ENCODE peak calls at places on chromosomes 5 and 9, in ten cellular contexts. Y, M, N, K, L, Z, U, H, O and B are unnamed samples.

GRCh38 chr5:80686757-80687156 is 32.0 kb upstream of the DHFR start:
- DNase-seq in M (peak), O (no peak), H (no peak), K (no peak), Z (peak), U (no peak), N (no peak), Y (no peak), L (peak), B (no peak)

GRCh38 chr5:126516133-126516532 is 78.9 kb downstream of the ALDH7A1 start:
- DNase-seq in H (no peak), O (no peak), Y (no peak), K (no peak), U (peak), N (no peak), M (no peak), L (peak), Z (peak), B (no peak)

GRCh38 chr9:128409998-128410397 is 10.7 kb upstream of the CERCAM start:
- DNase-seq in U (no peak), H (no peak), Z (no peak), Y (no peak), O (no peak), L (no peak), K (no peak), M (peak), N (no peak), B (no peak)

GRCh38 chr5:112210430-112211005 is 208.6 kb downstream of the EPB41L4A start:
- DNase-seq in K (no peak), N (no peak), M (peak), O (peak), L (peak), Y (no peak), Z (peak), U (peak), H (peak), B (no peak)

GRCh38 chr9:138105561-138106505 is 228.3 kb downstream of the CACNA1B start:
- DNase-seq in U (no peak), Y (no peak), O (no peak), H (no peak), L (no peak), Z (no peak), K (peak), M (no peak), N (no peak), B (no peak)

GRCh38 chr9:120985759-120986353 is 59.3 kb upstream of the TRAF1 start:
- DNase-seq in Y (no peak), O (peak), Z (peak), K (no peak), H (no peak), N (no peak), L (peak), M (peak), U (peak), B (no peak)

GRCh38 chr9:124010303-124010664 is 1.3 kb upstream of the LHX2 start:
- DNase-seq in U (no peak), M (no peak), H (no peak), O (no peak), Y (peak), L (no peak), K (no peak), N (no peak), Z (no peak), B (no peak)

GRCh38 chr9:99778829-99779228 is 42.9 kb upstream of the NR4A3 start:
- DNase-seq in O (no peak), N (no peak), H (no peak), K (no peak), L (no peak), U (no peak), Z (no peak), M (no peak), Y (no peak), B (no peak)

GRCh38 chr9:124357591-124358361 is 57.5 kb downstream of the PSMB7 start:
- DNase-seq in Z (no peak), Y (no peak), U (no peak), O (no peak), K (no peak), H (no peak), L (no peak), M (peak), N (no peak), B (peak)

GRCh38 chr9:11366585-11367129 is 753.9 kb upstream of the PTPRD start:
- DNase-seq in K (no peak), H (no peak), U (no peak), Z (no peak), Y (no peak), L (no peak), N (no peak), M (no peak), O (no peak), B (no peak)

GRCh38 chr5:180644825-180645608 is 4.4 kb downstream of the FLT4 start:
- DNase-seq in U (no peak), O (no peak), K (no peak), M (no peak), Z (no peak), H (no peak), L (no peak), Y (no peak), N (no peak), B (no peak)

GRCh38 chr9:68895741-68896478 is 118.0 kb downstream of the PRKACG start:
- DNase-seq in O (no peak), L (no peak), N (no peak), K (no peak), Y (no peak), Z (no peak), M (peak), U (no peak), H (no peak), B (peak)

GRCh38 chr5:66529182-66529581 is 67.0 kb upstream of the MAST4 start:
- DNase-seq in Y (no peak), L (no peak), O (no peak), K (no peak), N (no peak), U (peak), Z (no peak), H (no peak), M (no peak), B (no peak)

GRCh38 chr9:124221685-124222084 is 36.1 kb upstream of the NEK6 start:
- DNase-seq in Z (no peak), M (peak), Y (peak), H (no peak), O (no peak), N (no peak), U (no peak), K (no peak), L (no peak), B (no peak)

GRCh38 chr9:86795861-86796497 is 151.3 kb downstream of the GAS1 start:
- DNase-seq in H (peak), Z (peak), L (no peak), U (no peak), O (no peak), K (peak), N (no peak), Y (no peak), M (no peak), B (no peak)

GRCh38 chr5:40046792-40047191 is 622.0 kb upstream of the DAB2 start:
- DNase-seq in U (no peak), Z (peak), K (no peak), Y (no peak), O (no peak), M (no peak), H (no peak), L (peak), N (no peak), B (no peak)

GRCh38 chr9:129507805-129508204 is 113.1 kb downstream of the C9orf50 start:
- DNase-seq in Z (no peak), O (no peak), N (no peak), M (no peak), U (no peak), K (no peak), H (no peak), Y (no peak), L (no peak), B (no peak)

GRCh38 chr5:129172561-129172960 is 78.0 kb downstream of the ISOC1 start:
- DNase-seq in M (no peak), Z (no peak), Y (no peak), H (no peak), N (no peak), K (no peak), U (peak), L (no peak), O (peak), B (no peak)

DNA sequence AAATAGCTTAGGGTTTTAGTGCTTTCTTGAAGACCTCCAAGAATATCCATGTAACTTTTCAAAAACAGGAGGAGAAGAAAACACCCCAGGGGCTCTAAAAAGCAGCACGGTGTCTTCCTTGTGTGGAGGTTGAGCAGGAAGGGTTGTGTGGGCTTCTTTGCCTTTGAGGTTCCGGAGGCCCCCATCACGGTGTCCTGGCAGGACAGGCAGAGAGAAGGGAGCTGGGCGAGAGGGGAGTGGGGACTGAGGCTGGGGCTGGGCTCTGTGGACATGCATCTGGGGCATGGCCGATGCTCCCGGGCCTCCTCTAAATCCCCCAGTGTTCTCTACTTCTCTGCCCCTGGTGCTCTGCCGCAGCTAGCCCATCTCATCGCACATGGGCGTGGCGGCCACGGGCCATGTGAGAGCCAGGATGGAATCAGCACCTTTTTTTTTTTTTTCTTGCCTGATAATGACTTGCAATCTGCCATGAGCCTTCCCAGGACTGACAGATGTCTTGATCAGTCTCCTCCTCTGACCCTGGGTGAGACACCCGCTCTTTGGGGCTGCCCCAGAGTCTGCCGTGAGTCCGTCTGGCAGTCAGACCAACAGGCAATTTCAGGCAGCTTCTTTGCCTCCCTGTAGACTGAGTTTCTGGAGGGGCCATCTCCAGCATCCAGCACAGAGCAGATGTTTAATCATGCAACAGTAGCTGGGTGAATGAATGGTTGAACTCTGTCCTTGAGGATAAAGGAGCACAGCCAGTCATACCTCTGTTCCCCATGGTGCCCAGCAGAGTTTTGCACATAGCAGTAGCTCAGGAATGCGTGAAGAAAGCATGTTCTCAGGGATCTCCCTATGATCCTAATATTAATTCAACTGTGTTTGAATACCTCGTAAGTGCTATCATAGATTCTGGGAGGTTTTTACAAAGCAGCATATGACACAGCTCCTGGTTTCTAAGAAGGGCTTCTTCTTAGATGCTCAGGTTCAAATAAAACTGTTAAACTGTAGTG is 12.1 kb downstream of the CXCL14 start:
- DNase-seq in H (no peak), Y (no peak), Z (no peak), K (no peak), U (no peak), M (no peak), L (no peak), O (no peak), N (no peak), B (no peak)
- TF ChIP-seq CTCF in H (no peak), Y (peak), Z (no peak), K (no peak), U (no peak), M (no peak), L (peak), O (no peak), N (no peak), B (no peak)

GRCh38 chr5:72537166-72537565 is 30.0 kb upstream of the ZNF366 start:
- DNase-seq in L (no peak), N (no peak), Y (no peak), O (no peak), K (no peak), H (no peak), U (no peak), Z (no peak), M (no peak), B (no peak)
- TF ChIP-seq CTCF in L (no peak), N (no peak), Y (no peak), O (no peak), K (no peak), H (no peak), U (no peak), Z (no peak), M (no peak), B (no peak)

DNA sequence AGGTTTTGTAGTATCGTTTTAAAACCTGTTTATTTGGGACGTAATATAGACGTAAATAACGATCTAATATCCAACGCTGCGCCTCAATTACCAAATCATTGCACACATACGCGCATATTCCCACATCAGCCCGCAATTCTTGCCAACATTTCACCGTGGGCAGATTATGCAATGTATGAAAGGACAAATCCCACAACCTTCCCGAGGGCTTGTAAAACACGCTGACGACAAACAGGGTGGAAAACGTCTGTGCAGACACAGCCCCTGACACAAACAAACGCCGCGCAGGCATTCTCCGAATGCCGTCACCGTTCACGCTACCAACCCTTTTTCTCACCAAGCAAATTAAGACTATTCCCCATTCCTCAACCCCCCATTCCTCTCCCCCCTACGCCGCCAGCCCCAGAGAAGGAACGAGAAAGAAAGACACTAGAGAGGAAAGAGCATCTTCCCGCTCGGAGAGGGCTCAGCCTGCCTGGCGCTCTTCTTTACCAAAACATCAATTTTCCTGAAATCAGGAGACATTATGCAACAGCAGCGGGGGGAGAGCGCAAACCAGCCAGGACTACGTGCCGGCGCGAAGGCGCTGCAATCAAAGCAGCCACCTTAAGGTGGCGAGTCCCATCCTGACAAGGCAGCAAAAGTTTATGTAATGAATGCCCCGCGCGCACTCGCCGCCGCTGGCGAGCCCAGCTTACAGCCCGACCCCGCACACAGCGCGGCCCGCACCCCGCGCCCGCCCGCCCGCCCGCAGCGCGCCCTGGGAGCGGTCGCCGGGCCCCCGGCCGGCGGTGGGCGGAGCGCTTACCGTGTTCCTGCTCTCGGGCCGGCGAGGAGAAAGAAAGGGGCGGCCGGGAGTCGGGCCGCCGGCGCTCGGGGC is 560 bp downstream of the NFIL3 start:
- DNase-seq in K (peak), Y (peak), N (peak), L (peak), M (peak), U (peak), O (peak), Z (peak), H (peak), B (peak)
- TF ChIP-seq CTCF in K (peak), Y (no peak), N (no peak), L (peak), M (peak), U (peak), O (no peak), Z (peak), H (no peak), B (peak)

GRCh38 chr5:16074358-16074757 is 105.2 kb downstream of the MARCHF11 start:
- DNase-seq in M (no peak), Y (no peak), U (no peak), Z (no peak), L (no peak), H (no peak), N (no peak), K (no peak), O (no peak), B (no peak)
- TF ChIP-seq CTCF in M (no peak), Y (no peak), U (no peak), Z (no peak), L (no peak), H (no peak), N (no peak), K (no peak), O (no peak), B (no peak)

DNA sequence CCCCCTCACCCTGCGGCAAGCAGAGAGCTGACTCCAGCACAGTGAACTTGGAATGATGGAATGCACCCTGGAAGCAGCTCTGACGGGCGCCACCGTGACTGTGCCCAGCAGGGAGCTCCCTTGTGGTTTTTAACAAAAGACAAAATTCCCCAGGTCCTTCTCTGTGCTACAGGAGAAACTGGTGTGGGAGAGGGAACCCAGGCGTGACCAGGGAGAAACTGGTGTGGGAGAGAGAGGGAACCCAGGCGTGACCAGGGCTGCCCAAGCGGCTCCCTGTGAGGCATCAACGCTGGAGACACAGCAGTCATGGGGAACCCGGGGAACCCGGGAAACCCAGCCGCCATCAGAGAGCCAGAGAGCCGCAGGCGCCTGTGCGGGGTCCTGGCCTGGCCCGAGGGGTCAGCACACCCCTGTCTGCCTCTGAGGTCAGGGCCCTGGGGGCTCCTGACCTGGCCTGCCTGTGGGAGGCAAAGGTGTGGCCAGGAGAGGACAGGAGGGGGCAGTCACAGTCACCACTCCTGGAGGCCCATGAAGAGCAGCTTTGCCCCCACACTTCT is 3.1 kb upstream of the AHRR start:
- DNase-seq in O (no peak), Z (peak), U (no peak), N (no peak), L (no peak), H (no peak), M (peak), Y (no peak), K (no peak), B (no peak)
- TF ChIP-seq CTCF in O (no peak), Z (no peak), U (no peak), N (no peak), L (no peak), H (no peak), M (no peak), Y (no peak), K (no peak), B (peak)

DNA sequence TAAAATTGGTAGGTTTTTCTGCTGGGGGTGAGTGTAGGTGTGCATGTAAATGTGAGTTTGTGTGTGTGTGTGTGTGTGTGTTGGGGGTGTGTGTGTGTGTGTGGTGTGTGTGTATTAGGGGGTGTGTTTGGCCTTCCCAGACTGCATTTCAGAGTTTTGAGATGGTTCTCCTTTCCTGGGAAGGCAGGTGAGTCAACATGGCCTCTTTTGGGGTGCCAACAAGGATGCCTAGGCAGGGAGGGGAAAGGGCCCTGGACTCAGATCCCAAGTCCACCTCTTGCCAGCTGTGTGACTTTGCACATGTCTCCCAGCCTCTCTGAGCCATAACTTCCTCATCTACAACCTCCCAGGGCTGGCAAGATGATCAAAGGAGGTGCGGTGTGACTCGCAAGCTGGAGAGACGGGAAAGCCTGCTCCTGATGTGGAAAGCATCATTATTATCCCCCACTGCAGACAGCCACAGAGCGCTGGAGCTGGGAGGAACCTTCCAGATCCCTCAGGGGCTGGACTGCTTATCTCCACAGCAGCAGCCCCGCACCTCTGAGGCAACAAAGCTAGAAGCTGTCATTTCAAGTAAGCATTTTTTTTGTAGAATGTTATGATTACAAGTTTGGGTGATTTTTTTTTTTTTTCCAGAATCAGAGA is 63.5 kb upstream of the TBC1D2 start:
- DNase-seq in O (no peak), U (no peak), K (no peak), Z (peak), M (no peak), Y (no peak), N (no peak), L (no peak), H (no peak), B (no peak)
- TF ChIP-seq CTCF in O (no peak), U (no peak), K (no peak), Z (no peak), M (no peak), Y (no peak), N (no peak), L (no peak), H (no peak), B (no peak)

GRCh38 chr5:140174014-140174413 is 974 bp upstream of the CYSTM1 start:
- DNase-seq in M (no peak), O (no peak), K (no peak), Z (no peak), N (no peak), Y (no peak), L (no peak), U (no peak), H (no peak), B (no peak)

GRCh38 chr5:140178082-140178410 is 3.1 kb downstream of the CYSTM1 start:
- DNase-seq in L (no peak), K (no peak), Y (no peak), M (no peak), Z (no peak), H (no peak), N (no peak), O (no peak), U (no peak), B (no peak)

GRCh38 chr5:140174472-140175366 is at the start of gene CYSTM1:
- DNase-seq in L (peak), N (peak), O (peak), U (peak), K (peak), M (peak), Y (peak), H (peak), Z (peak), B (peak)

GRCh38 chr5:140176028-140176382 is 1.0 kb downstream of the CYSTM1 start:
- DNase-seq in M (no peak), U (peak), H (no peak), O (no peak), N (no peak), Y (no peak), Z (no peak), K (no peak), L (no peak), B (no peak)

DNA sequence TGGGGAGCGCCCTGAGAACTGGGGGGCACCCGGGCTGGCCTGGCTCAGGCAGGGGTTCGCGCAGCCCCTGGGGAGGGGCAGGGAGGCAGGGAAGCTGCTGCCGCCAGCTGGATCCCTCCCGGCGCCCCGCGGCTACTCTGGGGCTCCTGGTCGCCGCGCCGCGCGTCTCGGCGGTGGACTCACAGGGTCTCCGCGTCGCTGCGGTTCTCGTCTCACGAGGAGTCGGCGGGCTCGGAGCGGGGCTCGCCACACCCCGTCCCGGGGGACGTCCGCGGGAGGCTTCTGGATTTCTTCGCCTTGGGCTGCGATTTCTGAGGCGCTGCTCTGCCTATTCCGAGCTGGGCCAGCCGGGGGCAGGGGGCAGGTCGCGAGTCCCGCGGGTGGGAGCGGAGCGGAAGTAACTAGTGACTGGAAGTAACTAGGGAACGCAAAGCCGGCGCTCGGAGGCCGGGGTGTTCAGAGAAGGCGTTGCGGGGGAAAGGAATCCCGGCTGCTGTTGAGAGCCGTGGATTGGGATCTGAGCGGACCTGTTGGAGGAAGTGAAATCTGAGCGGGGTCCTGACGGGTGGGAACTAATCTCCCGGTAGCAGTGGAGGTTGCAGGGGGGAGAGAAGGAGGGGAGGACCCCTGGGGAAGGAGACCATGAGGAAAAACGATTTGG is 509 bp downstream of the CYSTM1 start:
- DNase-seq in M (peak), U (peak), Y (peak), L (peak), H (peak), K (peak), Z (peak), O (peak), N (peak), B (peak)
- TF ChIP-seq CTCF in M (no peak), U (peak), Y (no peak), L (no peak), H (no peak), K (peak), Z (peak), O (no peak), N (no peak), B (peak)